ENCODE peak calls at places on chromosome 12, in four cellular contexts. One of them, this sample, is unnamed.

GRCh38 chr12:130846386-130846785 is 7.3 kb upstream of the STX2 start:
- DNase-seq in K562: no peak
- DNase-seq in WTC11: no peak
- DNase-seq in HepG2: no peak
- DNase-seq in this sample: no peak

GRCh38 chr12:76288218-76288617 is 60.0 kb downstream of the BBS10 start:
- DNase-seq in WTC11: no peak
- DNase-seq in K562: no peak
- DNase-seq in HepG2: no peak
- DNase-seq in this sample: no peak

GRCh38 chr12:47816646-47817271 is 2.9 kb downstream of the HDAC7 start:
- DNase-seq in HepG2: no peak
- DNase-seq in K562: no peak
- DNase-seq in WTC11: no peak
- DNase-seq in this sample: no peak

GRCh38 chr12:11581179-11581755 is 68.2 kb upstream of the ETV6 start:
- DNase-seq in HepG2: peak
- DNase-seq in K562: peak
- DNase-seq in WTC11: peak
- DNase-seq in this sample: peak

GRCh38 chr12:6792522-6793201 is 3.3 kb downstream of the CD4 start:
- DNase-seq in HepG2: peak
- DNase-seq in WTC11: no peak
- DNase-seq in K562: no peak
- DNase-seq in this sample: no peak

GRCh38 chr12:56840922-56841321 is 77.8 kb downstream of the HSD17B6 start:
- DNase-seq in K562: no peak
- DNase-seq in HepG2: no peak
- DNase-seq in WTC11: no peak
- DNase-seq in this sample: no peak

GRCh38 chr12:94372379-94372930 is 87.2 kb downstream of the CEP83 start:
- DNase-seq in HepG2: no peak
- DNase-seq in WTC11: no peak
- DNase-seq in K562: no peak
- DNase-seq in this sample: no peak

GRCh38 chr12:96434107-96434506 is 33.9 kb upstream of the CDK17 start:
- DNase-seq in K562: no peak
- DNase-seq in HepG2: no peak
- DNase-seq in WTC11: no peak
- DNase-seq in this sample: no peak

GRCh38 chr12:125340791-125341190 is 275.6 kb downstream of the AACS start:
- DNase-seq in WTC11: no peak
- DNase-seq in K562: no peak
- DNase-seq in HepG2: peak
- DNase-seq in this sample: peak

GRCh38 chr12:64402181-64402580 is 2.0 kb upstream of the XPOT start:
- DNase-seq in K562: no peak
- DNase-seq in HepG2: no peak
- DNase-seq in WTC11: no peak
- DNase-seq in this sample: no peak

GRCh38 chr12:9668141-9669018 is 1.1 kb upstream of the CLEC2D start:
- DNase-seq in K562: no peak
- DNase-seq in WTC11: no peak
- DNase-seq in HepG2: no peak
- DNase-seq in this sample: no peak

GRCh38 chr12:72346331-72346944 is 74.3 kb downstream of the TRHDE start:
- DNase-seq in HepG2: peak
- DNase-seq in K562: peak
- DNase-seq in WTC11: peak
- DNase-seq in this sample: peak

GRCh38 chr12:90036641-90037040 is 328.0 kb upstream of the ATP2B1 start:
- DNase-seq in K562: no peak
- DNase-seq in WTC11: no peak
- DNase-seq in HepG2: no peak
- DNase-seq in this sample: no peak

GRCh38 chr12:54217774-54218221 is 29.0 kb upstream of the SMUG1 start:
- DNase-seq in HepG2: no peak
- DNase-seq in K562: no peak
- DNase-seq in WTC11: peak
- DNase-seq in this sample: no peak

GRCh38 chr12:54220567-54220966 is 31.8 kb upstream of the SMUG1 start:
- DNase-seq in HepG2: no peak
- DNase-seq in K562: no peak
- DNase-seq in WTC11: no peak
- DNase-seq in this sample: no peak

GRCh38 chr12:54222609-54223008 is 33.8 kb upstream of the SMUG1 start:
- DNase-seq in K562: no peak
- DNase-seq in WTC11: no peak
- DNase-seq in HepG2: no peak
- DNase-seq in this sample: no peak

GRCh38 chr12:54221402-54221984 is 32.7 kb upstream of the SMUG1 start:
- DNase-seq in HepG2: no peak
- DNase-seq in WTC11: no peak
- DNase-seq in K562: no peak
- DNase-seq in this sample: no peak

DNA sequence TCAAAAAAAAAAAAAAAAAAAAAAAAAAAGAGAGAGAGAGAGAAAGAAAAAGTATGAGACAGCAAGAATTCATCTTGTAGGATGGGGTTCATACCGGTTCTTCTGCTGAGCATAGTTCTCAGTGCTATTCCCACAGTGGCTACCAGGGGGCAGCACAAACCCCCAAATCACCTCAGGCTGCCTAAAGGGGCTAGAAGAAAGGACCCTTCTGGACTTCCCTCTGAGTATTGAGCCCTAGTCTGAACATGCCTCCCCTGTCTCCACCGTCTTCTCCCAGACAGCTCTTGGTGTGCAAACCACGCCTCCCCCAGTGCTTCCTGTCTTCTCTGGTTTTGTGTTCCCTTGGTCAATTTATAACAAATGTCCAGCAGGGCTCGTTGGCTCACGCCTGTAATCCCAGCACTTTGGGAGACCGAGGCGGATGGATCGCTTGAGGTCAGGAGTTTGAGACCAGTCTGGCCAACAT is 31.3 kb upstream of the SMUG1 start:
- DNase-seq in HepG2: peak
- DNase-seq in WTC11: peak
- DNase-seq in K562: peak
- DNase-seq in this sample: peak
- TF ChIP-seq ELF4 in HepG2: no peak
- TF ChIP-seq ELF4 in WTC11: no peak
- TF ChIP-seq ELF4 in K562: no peak
- TF ChIP-seq ELF4 in this sample: no peak

DNA sequence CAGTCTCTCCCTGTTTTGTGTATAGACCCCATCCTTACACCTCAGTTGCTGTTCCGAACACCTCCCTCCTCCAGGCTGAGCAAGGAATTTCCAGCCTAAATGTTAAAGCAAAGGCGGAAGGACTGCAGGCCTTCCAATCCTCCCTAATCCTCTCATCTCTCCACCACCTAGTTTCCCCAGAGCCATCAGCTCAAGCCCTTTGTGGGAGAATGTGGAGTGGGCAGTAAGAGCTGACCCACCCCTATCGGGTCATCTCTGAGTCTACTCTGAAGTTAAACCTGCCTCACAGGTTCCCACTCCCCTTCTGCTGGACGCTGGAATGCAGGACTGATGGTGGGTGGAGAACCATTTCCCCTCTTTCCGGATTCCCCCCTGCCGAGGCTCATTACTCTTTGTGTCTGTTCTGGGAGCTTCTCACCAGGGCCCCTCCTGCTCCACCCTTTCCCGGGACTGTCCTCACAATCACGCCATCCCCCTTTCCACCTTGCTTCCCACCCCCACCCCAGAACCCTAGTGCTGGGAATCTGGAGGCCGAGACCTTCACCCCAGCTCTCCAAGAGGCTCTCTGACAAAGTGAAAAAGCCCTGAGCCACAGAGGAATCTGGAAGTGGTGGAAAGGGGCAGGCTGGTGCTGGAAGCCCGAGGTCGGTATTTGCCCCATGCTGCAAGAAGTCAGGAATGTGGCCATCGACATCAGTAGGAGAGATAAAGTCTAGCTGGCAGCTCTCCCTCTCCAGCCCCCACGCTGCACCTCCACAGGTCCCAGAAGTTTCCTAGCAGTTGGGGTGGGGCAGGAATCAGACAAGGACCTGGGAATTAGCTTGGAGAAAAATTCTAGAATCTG is 3.3 kb upstream of the KRT18 start:
- DNase-seq in K562: no peak
- DNase-seq in HepG2: peak
- DNase-seq in WTC11: peak
- DNase-seq in this sample: no peak
- TF ChIP-seq ELF4 in K562: no peak
- TF ChIP-seq ELF4 in HepG2: no peak
- TF ChIP-seq ELF4 in WTC11: no peak
- TF ChIP-seq ELF4 in this sample: no peak

GRCh38 chr12:132445884-132446471 is 44.0 kb upstream of the FBRSL1 start:
- DNase-seq in K562: peak
- DNase-seq in WTC11: peak
- DNase-seq in HepG2: no peak
- DNase-seq in this sample: no peak

GRCh38 chr12:132444283-132444682 is 45.7 kb upstream of the FBRSL1 start:
- DNase-seq in WTC11: no peak
- DNase-seq in K562: no peak
- DNase-seq in HepG2: no peak
- DNase-seq in this sample: no peak

GRCh38 chr12:132446535-132447326 is 43.2 kb upstream of the FBRSL1 start:
- DNase-seq in K562: no peak
- DNase-seq in HepG2: no peak
- DNase-seq in WTC11: no peak
- DNase-seq in this sample: no peak

GRCh38 chr12:132447327-132447720 is 42.6 kb upstream of the FBRSL1 start:
- DNase-seq in K562: no peak
- DNase-seq in WTC11: no peak
- DNase-seq in HepG2: no peak
- DNase-seq in this sample: no peak

GRCh38 chr12:132444957-132445883 is 44.7 kb upstream of the FBRSL1 start:
- DNase-seq in WTC11: no peak
- DNase-seq in K562: peak
- DNase-seq in HepG2: no peak
- DNase-seq in this sample: no peak
- TF ChIP-seq ELF4 in WTC11: no peak
- TF ChIP-seq ELF4 in K562: no peak
- TF ChIP-seq ELF4 in HepG2: no peak
- TF ChIP-seq ELF4 in this sample: no peak

DNA sequence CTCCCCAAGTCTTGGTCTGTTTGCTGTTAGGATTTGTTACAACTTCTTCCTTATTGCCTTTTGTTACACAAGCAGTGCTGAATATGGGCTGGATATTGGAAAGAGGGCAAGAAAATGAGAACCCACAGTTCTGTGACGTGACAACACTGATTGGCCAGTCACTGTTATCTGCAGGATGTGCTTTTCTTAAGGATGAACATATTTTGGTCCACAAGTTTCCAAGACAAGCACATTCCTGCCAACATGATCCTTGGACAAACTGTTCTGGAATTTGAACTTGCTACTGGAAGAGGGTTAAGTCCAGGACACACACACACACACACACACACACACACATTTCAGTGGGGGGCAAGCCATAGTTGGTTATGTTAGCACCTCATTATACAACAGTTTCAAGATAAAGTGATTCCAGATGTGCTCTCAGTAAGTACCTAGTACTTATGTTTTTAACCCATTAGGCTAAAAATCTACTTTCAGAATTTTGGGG is 16.6 kb upstream of the SLC38A2 start:
- DNase-seq in WTC11: no peak
- DNase-seq in HepG2: no peak
- DNase-seq in K562: no peak
- DNase-seq in this sample: no peak
- TF ChIP-seq ELF4 in WTC11: no peak
- TF ChIP-seq ELF4 in HepG2: no peak
- TF ChIP-seq ELF4 in K562: no peak
- TF ChIP-seq ELF4 in this sample: no peak

GRCh38 chr12:109721276-109721675 is 7.7 kb downstream of the FAM222A start:
- DNase-seq in HepG2: no peak
- DNase-seq in WTC11: no peak
- DNase-seq in K562: no peak
- DNase-seq in this sample: no peak
- TF ChIP-seq ELF4 in HepG2: no peak
- TF ChIP-seq ELF4 in WTC11: no peak
- TF ChIP-seq ELF4 in K562: no peak
- TF ChIP-seq ELF4 in this sample: no peak

GRCh38 chr12:26028953-26029740 is 70.7 kb downstream of the RASSF8 start:
- DNase-seq in K562: peak
- DNase-seq in WTC11: no peak
- DNase-seq in HepG2: peak
- DNase-seq in this sample: peak
- TF ChIP-seq ELF4 in K562: no peak
- TF ChIP-seq ELF4 in WTC11: no peak
- TF ChIP-seq ELF4 in HepG2: no peak
- TF ChIP-seq ELF4 in this sample: no peak

GRCh38 chr12:106327256-106327852 is 24.8 kb downstream of the TCP11L2 start:
- DNase-seq in WTC11: no peak
- DNase-seq in K562: no peak
- DNase-seq in HepG2: no peak
- DNase-seq in this sample: no peak
- TF ChIP-seq ELF4 in WTC11: no peak
- TF ChIP-seq ELF4 in K562: no peak
- TF ChIP-seq ELF4 in HepG2: no peak
- TF ChIP-seq ELF4 in this sample: no peak

GRCh38 chr12:132176920-132177551 is 32.8 kb downstream of the NOC4L start:
- DNase-seq in WTC11: no peak
- DNase-seq in K562: no peak
- DNase-seq in HepG2: no peak
- DNase-seq in this sample: no peak

GRCh38 chr12:132174703-132175490 is 30.6 kb downstream of the NOC4L start:
- DNase-seq in HepG2: no peak
- DNase-seq in WTC11: no peak
- DNase-seq in K562: no peak
- DNase-seq in this sample: no peak

GRCh38 chr12:132178314-132178713 is 34.1 kb downstream of the NOC4L start:
- DNase-seq in HepG2: no peak
- DNase-seq in WTC11: no peak
- DNase-seq in K562: no peak
- DNase-seq in this sample: no peak

GRCh38 chr12:132175496-132176357 is 31.5 kb downstream of the NOC4L start:
- DNase-seq in K562: no peak
- DNase-seq in HepG2: no peak
- DNase-seq in WTC11: no peak
- DNase-seq in this sample: no peak

GRCh38 chr12:132176358-132176919 is 32.2 kb downstream of the NOC4L start:
- DNase-seq in K562: no peak
- DNase-seq in WTC11: no peak
- DNase-seq in HepG2: no peak
- DNase-seq in this sample: no peak
- TF ChIP-seq ELF4 in K562: no peak
- TF ChIP-seq ELF4 in WTC11: no peak
- TF ChIP-seq ELF4 in HepG2: no peak
- TF ChIP-seq ELF4 in this sample: no peak

GRCh38 chr12:104422441-104422840 is 34.3 kb upstream of the CHST11 start:
- DNase-seq in WTC11: no peak
- DNase-seq in K562: no peak
- DNase-seq in HepG2: no peak
- DNase-seq in this sample: no peak

GRCh38 chr12:104423809-104424208 is 32.9 kb upstream of the CHST11 start:
- DNase-seq in K562: no peak
- DNase-seq in HepG2: peak
- DNase-seq in WTC11: no peak
- DNase-seq in this sample: no peak

GRCh38 chr12:104421343-104421742 is 35.4 kb upstream of the CHST11 start:
- DNase-seq in HepG2: no peak
- DNase-seq in WTC11: no peak
- DNase-seq in K562: no peak
- DNase-seq in this sample: no peak

GRCh38 chr12:104424955-104425354 is 31.8 kb upstream of the CHST11 start:
- DNase-seq in K562: no peak
- DNase-seq in HepG2: no peak
- DNase-seq in WTC11: no peak
- DNase-seq in this sample: no peak

GRCh38 chr12:104423273-104423672 is 33.5 kb upstream of the CHST11 start:
- DNase-seq in HepG2: no peak
- DNase-seq in WTC11: no peak
- DNase-seq in K562: no peak
- DNase-seq in this sample: no peak
- TF ChIP-seq ELF4 in HepG2: no peak
- TF ChIP-seq ELF4 in WTC11: no peak
- TF ChIP-seq ELF4 in K562: no peak
- TF ChIP-seq ELF4 in this sample: no peak